ENCODE peak calls at places on chromosomes 6 and 20, in seven cellular contexts. P is CD4-positive, alpha-beta memory T cell; J is left ventricle myocardium inferior; K is mucosa of descending colon; I is CD8-positive, alpha-beta T cell; R is SJSA1; V is SK-N-SH. H is an unnamed sample. For H3K36me3, the result is how much of the 10 kb centered on the place peaks cover.

GRCh38 chr6:10163159-10163962 is 251.5 kb downstream of the TFAP2A start:
- DNase-seq in J (no peak), V (no peak), R (no peak), P (no peak), K (no peak), I (no peak), H (no peak)

GRCh38 chr6:124924333-124924759 is 37.9 kb upstream of the RNF217 start:
- DNase-seq in R (no peak), J (no peak), P (no peak), V (no peak), I (no peak), K (no peak), H (no peak)

GRCh38 chr6:85798934-85799490 is 156.3 kb upstream of the SYNCRIP start:
- DNase-seq in V (no peak), R (no peak), I (no peak), K (no peak), J (no peak), P (no peak), H (peak)

GRCh38 chr6:158867381-158868121 is 48.4 kb upstream of the EZR start:
- DNase-seq in I (no peak), K (peak), V (no peak), J (no peak), P (no peak), R (no peak), H (no peak)

GRCh38 chr6:73695619-73696421 is at the start of gene CD109:
- DNase-seq in I (peak), P (peak), R (peak), K (peak), V (peak), J (peak), H (peak)

GRCh38 chr20:54084727-54085368 is 14.5 kb upstream of the BCAS1 start:
- DNase-seq in J (no peak), R (no peak), I (no peak), P (no peak), K (no peak), V (no peak), H (no peak)

GRCh38 chr6:148134566-148134965 is 208.1 kb upstream of the SASH1 start:
- DNase-seq in I (no peak), R (no peak), V (no peak), J (no peak), K (no peak), P (no peak), H (no peak)

GRCh38 chr20:63709149-63709527 is 1.3 kb downstream of the ZGPAT start:
- DNase-seq in I (no peak), P (no peak), K (no peak), R (no peak), J (no peak), V (no peak), H (no peak)

GRCh38 chr6:133646021-133646682 is 242.8 kb upstream of the TCF21 start:
- DNase-seq in J (no peak), P (no peak), R (peak), K (no peak), I (no peak), V (no peak), H (no peak)

GRCh38 chr6:85660181-85660611 is 17.5 kb upstream of the SYNCRIP start:
- DNase-seq in P (no peak), I (no peak), K (no peak), V (peak), R (peak), J (no peak), H (no peak)

GRCh38 chr20:34579936-34580587 is 21.5 kb downstream of the MAP1LC3A start:
- DNase-seq in K (peak), J (no peak), V (no peak), P (no peak), R (peak), I (no peak), H (no peak)

GRCh38 chr6:40520683-40521082 is 66.5 kb downstream of the LRFN2 start:
- DNase-seq in P (no peak), R (no peak), I (no peak), J (peak), V (peak), K (no peak), H (no peak)

GRCh38 chr20:39897781-39898466 is 791.1 kb downstream of the MAFB start:
- DNase-seq in P (no peak), K (no peak), J (no peak), V (no peak), R (no peak), I (no peak), H (no peak)

GRCh38 chr6:106913676-106914280 is 60.8 kb downstream of the CD24 start:
- DNase-seq in K (no peak), P (no peak), I (no peak), R (no peak), V (no peak), J (no peak), H (no peak)

GRCh38 chr6:9921366-9921765 is 493.5 kb downstream of the TFAP2A start:
- DNase-seq in I (no peak), K (no peak), J (no peak), P (no peak), R (no peak), V (no peak), H (no peak)

GRCh38 chr20:62576815-62577214 is 65.5 kb upstream of the SLCO4A1 start:
- DNase-seq in J (no peak), K (no peak), P (no peak), V (no peak), R (no peak), I (no peak), H (peak)

GRCh38 chr20:2236266-2236665 is 59.5 kb upstream of the TGM3 start:
- DNase-seq in P (no peak), R (no peak), V (no peak), K (no peak), J (no peak), I (no peak), H (no peak)

GRCh38 chr20:58486207-58486606 is 29.0 kb downstream of the APCDD1L start:
- DNase-seq in J (no peak), R (no peak), K (no peak), V (no peak), P (no peak), I (no peak), H (no peak)

GRCh38 chr6:17724341-17724740 is 17.6 kb upstream of the NUP153 start:
- DNase-seq in K (no peak), V (no peak), R (no peak), J (no peak), P (no peak), I (no peak), H (no peak)

GRCh38 chr6:16239090-16239797 is 857 bp downstream of the GMPR start:
- DNase-seq in J (peak), P (peak), K (peak), R (no peak), I (peak), V (peak), H (peak)

GRCh38 chr20:61912665-61913422 is 152.8 kb downstream of the TAF4 start:
- DNase-seq in P (no peak), V (no peak), J (no peak), I (no peak), K (no peak), R (no peak), H (no peak)

GRCh38 chr6:153167026-153167891 is 36.2 kb upstream of the RGS17 start:
- DNase-seq in R (no peak), I (no peak), P (no peak), V (no peak), K (no peak), J (no peak), H (no peak)

GRCh38 chr20:60050193-60050960 is 92.2 kb downstream of the CDH26 start:
- DNase-seq in V (no peak), R (no peak), I (no peak), K (peak), P (no peak), J (no peak), H (peak)

GRCh38 chr6:159929819-159930218 is 39.0 kb downstream of the MAS1 start:
- DNase-seq in K (peak), I (peak), R (no peak), V (no peak), P (peak), J (no peak), H (no peak)

GRCh38 chr6:125940691-125941090 is 15.9 kb upstream of the HINT3 start:
- DNase-seq in J (no peak), K (no peak), V (no peak), I (no peak), P (no peak), R (no peak), H (no peak)

GRCh38 chr20:341682-342081 is 5.2 kb upstream of the NRSN2 start:
- DNase-seq in R (peak), P (no peak), K (peak), V (no peak), I (no peak), J (no peak), H (no peak)

GRCh38 chr6:84762220-84762940 is 2.0 kb downstream of the TBX18 start:
- DNase-seq in I (no peak), J (no peak), K (peak), R (peak), P (no peak), V (peak), H (peak)

DNA sequence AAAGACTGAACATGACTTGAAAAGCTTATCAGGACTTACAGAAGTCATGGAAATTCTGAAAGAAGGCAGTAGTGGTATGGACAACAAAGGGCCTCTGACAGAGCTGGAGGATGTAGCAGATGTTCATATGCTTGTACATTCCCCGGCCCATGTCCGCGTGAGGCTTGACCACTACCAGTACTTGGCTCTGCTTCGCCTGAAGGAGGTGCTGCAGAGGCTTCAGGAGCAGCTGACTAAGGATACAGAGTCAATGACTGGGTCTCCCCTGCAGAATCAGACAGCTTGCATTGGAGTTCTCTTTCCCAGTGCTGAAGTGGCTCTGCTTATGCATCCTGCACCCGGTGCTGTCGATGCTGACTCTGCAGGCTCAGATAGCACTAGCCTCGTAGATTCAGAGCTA is 29.2 kb downstream of the TAF11 start:
- DNase-seq in J (no peak), K (no peak), V (no peak), I (no peak), P (no peak), R (no peak), H (no peak)
- H3K36me3 ChIP-seq in J (half or more), K (under half), V (half or more), I (under half), P (under half), R (under half), H (under half)

DNA sequence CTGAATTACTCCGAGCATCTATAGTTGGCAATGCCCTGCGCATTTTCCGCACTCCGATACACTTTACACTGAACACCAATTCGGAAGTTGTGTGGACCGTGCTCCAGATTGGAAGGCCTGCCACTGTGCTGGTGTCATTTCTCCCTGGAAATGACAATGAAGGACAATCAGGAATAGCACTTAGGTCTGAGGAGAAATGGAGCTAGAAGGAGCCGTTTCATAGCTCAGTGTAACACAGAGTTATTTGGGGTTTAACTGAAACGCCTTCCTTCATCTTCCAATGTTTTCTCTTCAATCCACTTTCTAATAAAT is 501 bp upstream of the PLA2G7 start:
- DNase-seq in I (no peak), J (no peak), R (no peak), V (no peak), P (no peak), K (no peak), H (no peak)
- H3K4me3 ChIP-seq in I (no peak), J (peak), R (no peak), V (no peak), P (no peak), K (no peak), H (peak)

DNA sequence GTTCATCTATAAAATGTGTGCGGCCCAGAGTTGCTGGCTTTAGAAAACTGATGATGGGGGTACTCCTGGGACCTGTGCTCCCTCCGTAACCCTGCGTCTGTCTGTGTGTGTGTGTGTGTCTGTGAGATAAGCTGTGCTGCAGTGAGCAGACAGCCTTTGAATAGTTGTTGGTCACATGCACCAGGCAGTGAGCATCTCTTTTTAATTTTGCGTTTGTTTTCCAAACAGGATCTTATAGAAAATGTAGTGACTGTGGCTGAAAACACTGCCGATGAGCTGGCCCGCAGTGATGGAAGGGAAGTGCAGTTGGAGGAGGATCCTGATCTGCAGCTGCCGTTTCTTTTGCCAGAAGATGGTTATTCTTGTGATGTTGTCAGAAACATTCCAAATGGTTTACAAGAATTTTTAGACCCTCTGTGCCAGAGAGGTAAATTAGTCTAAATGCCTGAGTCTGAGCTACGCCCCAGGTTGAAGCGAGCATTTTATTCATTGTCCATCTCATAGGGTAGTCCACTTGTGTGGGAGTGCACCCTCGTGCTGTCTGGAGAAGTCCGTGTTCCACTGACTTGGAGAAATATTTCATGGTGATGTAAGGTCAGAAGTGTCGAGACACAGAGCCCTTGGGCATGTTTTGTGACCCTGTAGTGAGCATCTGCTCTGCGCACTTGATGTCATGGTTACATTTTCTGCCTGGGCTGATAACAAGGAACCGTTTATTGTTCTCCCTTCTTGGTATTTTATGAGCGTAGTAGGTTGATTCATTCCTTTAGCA is 78.8 kb upstream of the KIF25 start:
- DNase-seq in V (no peak), I (no peak), K (no peak), J (no peak), P (no peak), R (no peak), H (no peak)
- H3K36me3 ChIP-seq in V (half or more), I (under half), K (under half), J (half or more), P (under half), R (half or more), H (under half)

DNA sequence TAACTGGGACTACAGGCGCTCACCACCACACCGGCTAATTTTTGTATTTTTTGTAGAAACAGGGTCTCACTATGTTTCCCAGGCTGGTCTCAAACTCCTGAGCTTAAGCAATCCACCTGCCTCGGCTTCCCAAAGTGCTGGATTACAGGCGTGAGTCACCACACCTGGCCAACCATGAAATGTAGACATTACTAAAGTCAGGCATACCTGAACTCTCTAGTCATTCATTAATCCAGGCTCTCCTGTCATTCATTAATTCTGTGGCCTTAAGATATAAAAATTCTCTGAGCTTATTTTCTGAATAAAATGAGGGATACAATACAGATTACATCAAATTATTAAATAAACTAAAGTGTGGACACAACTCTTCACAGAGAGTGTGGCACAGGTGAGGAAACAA is 159.7 kb downstream of the GMDS start:
- DNase-seq in I (no peak), V (no peak), J (no peak), K (no peak), R (no peak), P (no peak), H (no peak)
- H3K4me3 ChIP-seq in I (no peak), V (no peak), J (no peak), K (no peak), R (no peak), P (no peak), H (no peak)

GRCh38 chr20:44485078-44485829 is 9.6 kb downstream of the TTPAL start:
- DNase-seq in R (no peak), P (no peak), I (no peak), V (no peak), K (no peak), J (no peak), H (no peak)
- H3K36me3 ChIP-seq in R (half or more), P (under half), I (under half), V (half or more), K (under half), J (half or more), H (under half)

DNA sequence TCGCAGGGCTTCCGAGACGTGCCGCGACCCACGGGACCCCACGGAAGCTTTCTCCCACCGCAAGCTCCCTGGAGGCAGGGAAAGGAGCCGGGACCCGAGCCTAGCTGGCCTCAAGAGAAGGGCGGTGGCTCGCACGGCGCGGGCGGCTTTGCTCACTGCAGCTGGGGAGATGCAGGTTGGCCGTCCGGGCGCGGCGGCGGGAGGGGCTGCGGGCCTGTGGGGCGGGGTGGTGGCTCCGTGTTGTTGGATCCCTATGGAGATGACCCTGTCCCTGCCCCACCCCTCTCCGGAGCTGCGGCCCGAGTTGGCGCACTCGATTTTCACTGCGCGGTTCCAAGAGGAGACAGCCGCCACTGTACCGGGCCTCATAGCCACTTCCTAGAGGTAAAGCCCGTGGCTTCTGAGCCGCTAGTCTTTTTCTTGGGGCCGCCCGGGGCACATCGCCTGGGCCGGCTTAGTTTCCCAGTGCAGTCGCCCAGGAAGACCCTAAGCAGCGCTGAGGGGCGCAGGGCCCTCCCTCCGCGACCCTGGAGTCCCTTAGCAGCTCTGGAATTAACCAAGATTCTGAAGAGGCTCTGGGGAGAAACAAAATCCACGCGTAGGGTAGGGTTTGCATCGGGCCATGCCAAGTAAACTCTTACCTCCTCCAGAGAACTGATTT is at the start of gene ECT2L:
- DNase-seq in K (peak), I (no peak), P (no peak), V (peak), J (peak), R (no peak), H (peak)
- H3K4me3 ChIP-seq in K (no peak), I (no peak), P (no peak), V (no peak), J (peak), R (no peak), H (peak)

H was measured in H7.